ENCODE peak calls at places on chromosome 4, in ten cellular contexts. D is AG20443; K is WTC11; M is SW480; I is kidney; W is NCI-H2171 treated with DMSO at 0.1 percent for 48 hours; H is HCT116; Y is stimulated activated naive CD4-positive, alpha-beta T cell treated with Interleukin-2 at 50 U/mL for 16 hours; F is activated naive CD8-positive, alpha-beta T cell treated with anti-CD3 and anti-CD28 coated beads, Interleukin-2, amount 50 U/mL, for 24 hours; J is stimulated activated CD8-positive, alpha-beta memory T cell treated with anti-CD3 and anti-CD28 coated beads, Interleukin-4, amount 100 ng/mL, for 1 hour. Z is an unnamed sample.

GRCh38 chr4:84319124-84319523 is 180.0 kb downstream of the NKX6-1 start:
- DNase-seq in M (no peak), D (peak; percentile 43), H (no peak), K (no peak), Y (no peak), J (no peak), I (no peak), F (no peak), W (no peak), Z (peak; percentile 46)

GRCh38 chr4:127261476-127261875 is 371.3 kb upstream of the INTU start:
- DNase-seq in Y (no peak), I (no peak), K (no peak), W (peak; percentile 31), J (no peak), D (no peak), H (no peak), F (no peak), M (peak; percentile 41), Z (no peak)

GRCh38 chr4:1767058-1767769 is 25.9 kb upstream of the FGFR3 start:
- DNase-seq in M (no peak), Y (no peak), H (no peak), K (peak; percentile 66), F (no peak), J (no peak), W (no peak), I (no peak), D (peak; percentile 48), Z (no peak)

GRCh38 chr4:184457530-184458249 is 16.7 kb downstream of the IRF2 start:
- DNase-seq in I (no peak), Y (no peak), W (no peak), D (peak; percentile 65), M (no peak), J (no peak), K (no peak), H (no peak), F (no peak), Z (no peak)

GRCh38 chr4:14749910-14750309 is 252.4 kb upstream of the CPEB2 start:
- DNase-seq in F (peak; percentile 4), Y (peak; percentile 4), M (peak; percentile 22), H (no peak), K (peak; percentile 16), D (peak; percentile 33), J (no peak), I (no peak), W (no peak), Z (peak; percentile 60)

GRCh38 chr4:7769936-7770674 is 169.6 kb downstream of the AFAP1 start:
- DNase-seq in D (peak; percentile 47), K (peak; percentile 52), Y (no peak), J (no peak), W (peak; percentile 26), F (no peak), I (no peak), H (no peak), M (peak; percentile 36), Z (no peak)

GRCh38 chr4:176400816-176401461 is 81.2 kb downstream of the SPCS3 start:
- DNase-seq in J (no peak), F (no peak), I (no peak), H (no peak), Y (no peak), M (no peak), W (no peak), D (peak; percentile 34), K (no peak), Z (no peak)

GRCh38 chr4:103207673-103208072 is 9.5 kb upstream of the CENPE start:
- DNase-seq in I (no peak), Y (no peak), D (no peak), M (no peak), J (no peak), K (peak; percentile 49), W (no peak), H (peak; percentile 24), F (no peak), Z (no peak)

GRCh38 chr4:13302876-13303275 is 181.3 kb downstream of the RAB28 start:
- DNase-seq in I (no peak), K (no peak), H (no peak), W (no peak), M (no peak), Y (no peak), J (no peak), F (no peak), D (peak; percentile 65), Z (no peak)

GRCh38 chr4:2068566-2068965 is 9.4 kb downstream of the NAT8L start:
- DNase-seq in D (no peak), F (no peak), H (no peak), I (peak; percentile 54), J (no peak), W (no peak), Y (no peak), M (no peak), K (peak; percentile 6), Z (no peak)